ENCODE peak calls at places on chromosome 5, in four cellular contexts. T is IMR-90; O is CD8-positive, alpha-beta T cell; I is keratinocyte. M is an unnamed sample. For H3K36me3, the result is how much of the 10 kb centered on the place peaks cover.

GRCh38 chr5:31701642-31702041 is 62.7 kb downstream of the PDZD2 start:
- DNase-seq in T (no peak), O (no peak), I (no peak), M (no peak)

GRCh38 chr5:145946112-145946861 is 9.9 kb downstream of the SH3RF2 start:
- DNase-seq in T (peak), O (no peak), I (peak), M (no peak)

GRCh38 chr5:139562847-139563246 is 1.7 kb downstream of the UBE2D2 start:
- DNase-seq in T (no peak), O (no peak), I (no peak), M (no peak)

GRCh38 chr5:132065351-132065937 is 5.0 kb downstream of the IL3 start:
- DNase-seq in T (peak), O (peak), I (no peak), M (no peak)

GRCh38 chr5:16593013-16593412 is 23.8 kb downstream of the RETREG1 start:
- DNase-seq in T (no peak), O (no peak), I (no peak), M (no peak)

GRCh38 chr5:148697177-148697820 is 43.0 kb upstream of the HTR4 start:
- DNase-seq in T (peak), O (no peak), I (no peak), M (no peak)

GRCh38 chr5:125455041-125455440 is 708.6 kb upstream of the ZNF608 start:
- DNase-seq in T (peak), O (no peak), I (no peak), M (no peak)

GRCh38 chr5:23507278-23507685 is at the start of gene PRDM9:
- DNase-seq in T (no peak), O (no peak), I (no peak), M (no peak)

GRCh38 chr5:178385472-178385853 is 152.9 kb upstream of the PHYKPL start:
- DNase-seq in T (peak), O (no peak), I (no peak), M (no peak)

GRCh38 chr5:108381034-108381954 is 604 bp downstream of the FBXL17 start:
- DNase-seq in T (peak), O (peak), I (no peak), M (no peak)

GRCh38 chr5:96855041-96855872 is 21.0 kb upstream of the ERAP2 start:
- DNase-seq in T (peak), O (no peak), I (no peak), M (no peak)

GRCh38 chr5:123949807-123950206 is 437.8 kb downstream of the CSNK1G3 start:
- DNase-seq in T (no peak), O (no peak), I (no peak), M (no peak)

GRCh38 chr5:112159435-112159834 is 259.6 kb downstream of the EPB41L4A start:
- DNase-seq in T (peak), O (no peak), I (no peak), M (no peak)

GRCh38 chr5:149455889-149456409 is 76.9 kb upstream of the IL17B start:
- DNase-seq in T (peak), O (no peak), I (no peak), M (no peak)

GRCh38 chr5:36870399-36871040 is 6.0 kb upstream of the NIPBL start:
- DNase-seq in T (peak), O (no peak), I (no peak), M (no peak)

GRCh38 chr5:1513326-1514026 is 10.3 kb downstream of the LPCAT1 start:
- DNase-seq in T (no peak), O (no peak), I (no peak), M (no peak)

GRCh38 chr5:93883459-93883858 is 142.1 kb upstream of the POU5F2 start:
- DNase-seq in T (no peak), O (no peak), I (no peak), M (no peak)

GRCh38 chr5:98483301-98483700 is 290.2 kb upstream of the RGMB start:
- DNase-seq in T (peak), O (no peak), I (no peak), M (no peak)

GRCh38 chr5:71882826-71883744 is 164.0 kb downstream of the CARTPT start:
- DNase-seq in T (peak), O (no peak), I (no peak), M (no peak)

GRCh38 chr5:59178071-59178470 is 595.2 kb downstream of the RAB3C start:
- DNase-seq in T (no peak), O (no peak), I (no peak), M (no peak)

GRCh38 chr5:178522361-178522760 is 67.8 kb downstream of the COL23A1 start:
- DNase-seq in T (no peak), O (no peak), I (no peak), M (no peak)

GRCh38 chr5:175520873-175521272 is 42.5 kb downstream of the SFXN1 start:
- DNase-seq in T (no peak), O (no peak), I (no peak), M (no peak)

GRCh38 chr5:175517824-175518450 is 39.6 kb downstream of the SFXN1 start:
- DNase-seq in T (peak), O (peak), I (no peak), M (no peak)

GRCh38 chr5:175520321-175520720 is 42.0 kb downstream of the SFXN1 start:
- DNase-seq in T (no peak), O (peak), I (no peak), M (no peak)

GRCh38 chr5:175516933-175517823 is 38.8 kb downstream of the SFXN1 start:
- DNase-seq in T (no peak), O (no peak), I (no peak), M (no peak)

DNA sequence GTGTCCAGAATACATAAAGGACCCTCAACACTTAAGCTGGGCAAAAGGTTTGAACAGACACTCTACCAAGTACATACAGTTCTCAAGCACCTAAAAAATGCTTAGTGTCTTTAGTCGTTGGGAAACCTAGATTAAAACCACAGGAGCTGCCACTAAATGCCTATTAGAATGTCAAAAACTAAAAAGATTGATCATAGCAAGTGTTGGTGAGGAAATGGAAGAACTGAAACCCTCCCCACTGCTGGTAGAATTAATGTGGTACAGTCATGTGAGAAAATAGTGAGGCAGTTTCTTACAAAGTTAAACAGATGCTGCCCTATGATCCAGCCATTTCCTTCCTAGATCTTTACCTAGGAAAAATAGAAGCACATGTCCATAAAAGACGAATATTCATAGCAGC is 40.6 kb downstream of the SFXN1 start:
- DNase-seq in T (no peak), O (no peak), I (no peak), M (no peak)
- H3K36me3 ChIP-seq in T (under half), O (under half), I (under half), M (half or more)

GRCh38 chr5:171418316-171418981 is 998 bp upstream of the FGF18 start:
- DNase-seq in T (peak), O (peak), I (no peak), M (no peak)
- H3K27ac ChIP-seq in T (no peak), O (no peak), I (no peak), M (no peak)

DNA sequence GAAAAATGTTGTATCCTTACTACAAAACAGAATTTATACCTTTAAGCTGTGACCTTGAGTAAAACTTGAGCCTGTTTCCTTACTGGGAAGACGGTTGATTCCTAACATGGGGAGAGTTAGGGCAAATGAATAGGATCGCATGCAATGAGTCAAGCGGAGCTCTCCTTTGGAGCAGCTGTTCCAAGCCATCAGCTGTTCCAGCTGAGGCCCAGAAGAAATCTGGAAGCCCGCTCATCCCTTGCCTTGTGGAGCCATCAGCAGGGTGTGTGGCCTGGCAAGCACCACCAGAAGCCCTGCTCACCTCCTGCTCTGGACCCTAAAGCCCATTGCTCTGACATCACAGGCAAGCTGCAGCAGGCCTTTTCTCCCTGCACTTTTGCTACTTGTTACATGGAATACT is 8.0 kb downstream of the KIAA1191 start:
- DNase-seq in T (no peak), O (no peak), I (no peak), M (no peak)
- H3K36me3 ChIP-seq in T (half or more), O (half or more), I (under half), M (half or more)

GRCh38 chr5:53481354-53481886 is 991 bp downstream of the FST start:
- DNase-seq in T (peak), O (no peak), I (no peak), M (no peak)
- H3K27ac ChIP-seq in T (peak), O (no peak), I (peak), M (no peak)

GRCh38 chr5:76204713-76205112 is 121.5 kb downstream of the SV2C start:
- DNase-seq in T (no peak), O (no peak), I (no peak), M (no peak)

GRCh38 chr5:76209297-76209696 is 126.1 kb downstream of the SV2C start:
- DNase-seq in T (no peak), O (no peak), I (no peak), M (no peak)

GRCh38 chr5:76210946-76211345 is 127.8 kb downstream of the SV2C start:
- DNase-seq in T (no peak), O (no peak), I (no peak), M (no peak)

GRCh38 chr5:76204191-76204590 is 121.0 kb downstream of the SV2C start:
- DNase-seq in T (no peak), O (no peak), I (no peak), M (no peak)

GRCh38 chr5:76207122-76207521 is 123.9 kb downstream of the SV2C start:
- DNase-seq in T (no peak), O (no peak), I (no peak), M (no peak)
- H3K36me3 ChIP-seq in T (under half), O (under half), I (under half), M (under half)

DNA sequence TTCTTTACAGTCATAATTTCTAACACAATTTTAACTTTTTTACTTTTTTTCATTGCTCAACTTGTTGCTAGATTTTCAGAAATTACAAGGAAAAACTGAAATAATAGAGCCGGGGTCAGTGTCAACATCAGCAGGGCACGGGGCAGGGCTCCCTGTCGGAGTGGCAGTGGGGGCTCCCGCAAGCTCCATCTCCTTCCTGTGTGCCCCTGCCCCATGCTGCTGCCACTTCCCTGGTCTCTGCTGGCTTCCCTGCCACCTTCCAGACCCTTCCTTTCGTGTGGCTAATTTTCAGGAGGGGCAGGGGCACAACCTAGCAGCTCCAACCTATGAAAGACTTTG is 1.0 kb upstream of the EXOC3 start:
- DNase-seq in T (no peak), O (no peak), I (no peak), M (no peak)
- H3K27ac ChIP-seq in T (peak), O (no peak), I (no peak), M (no peak)

GRCh38 chr5:179974281-179974945 is 66.7 kb upstream of the TBC1D9B start:
- DNase-seq in T (no peak), O (no peak), I (no peak), M (no peak)

GRCh38 chr5:179974946-179975712 is 67.4 kb upstream of the TBC1D9B start:
- DNase-seq in T (no peak), O (peak), I (no peak), M (no peak)

GRCh38 chr5:179978792-179979191 is 71.1 kb upstream of the TBC1D9B start:
- DNase-seq in T (no peak), O (no peak), I (no peak), M (no peak)

GRCh38 chr5:179973391-179973790 is 65.7 kb upstream of the TBC1D9B start:
- DNase-seq in T (no peak), O (no peak), I (no peak), M (no peak)

GRCh38 chr5:179975713-179976030 is 68.0 kb upstream of the TBC1D9B start:
- DNase-seq in T (no peak), O (no peak), I (no peak), M (no peak)
- H3K36me3 ChIP-seq in T (under half), O (under half), I (under half), M (under half)

DNA sequence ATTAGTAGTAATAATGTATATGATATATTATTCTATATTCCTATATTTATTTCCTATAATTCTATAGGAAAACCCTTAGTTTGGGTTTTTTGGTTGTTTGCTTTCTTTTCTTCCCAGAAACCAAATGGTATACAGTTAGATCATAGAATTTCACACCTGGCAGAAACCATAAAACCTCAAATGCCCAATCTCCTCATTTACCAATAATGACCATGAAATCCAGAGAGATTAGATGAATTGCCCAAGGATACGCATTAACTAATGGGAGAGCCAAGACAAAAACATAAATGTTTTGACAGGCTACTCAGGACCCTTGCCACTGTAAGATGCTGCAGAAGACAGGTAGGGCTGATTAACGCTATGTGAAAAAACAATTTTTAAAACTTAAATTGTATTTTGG is 158.7 kb upstream of the FST start:
- DNase-seq in T (no peak), O (no peak), I (no peak), M (no peak)
- H3K27ac ChIP-seq in T (no peak), O (no peak), I (peak), M (no peak)

GRCh38 chr5:127980843-127981242 is 102.7 kb upstream of the SLC12A2 start:
- DNase-seq in T (no peak), O (no peak), I (no peak), M (no peak)

GRCh38 chr5:127979475-127979874 is 104.1 kb upstream of the SLC12A2 start:
- DNase-seq in T (no peak), O (no peak), I (no peak), M (no peak)

GRCh38 chr5:127976991-127977717 is 106.4 kb upstream of the SLC12A2 start:
- DNase-seq in T (no peak), O (no peak), I (no peak), M (no peak)

GRCh38 chr5:127976525-127976924 is 107.0 kb upstream of the SLC12A2 start:
- DNase-seq in T (no peak), O (no peak), I (no peak), M (no peak)

GRCh38 chr5:127978738-127979300 is 104.7 kb upstream of the SLC12A2 start:
- DNase-seq in T (no peak), O (no peak), I (no peak), M (no peak)
- H3K36me3 ChIP-seq in T (under half), O (under half), I (under half), M (under half)

GRCh38 chr5:117249086-117249815 is 674.6 kb upstream of the SEMA6A start:
- DNase-seq in T (no peak), O (no peak), I (no peak), M (no peak)
- H3K27ac ChIP-seq in T (no peak), O (no peak), I (no peak), M (no peak)